ENCODE peak calls at places on chromosome 14, in four cellular contexts. E is IMR-90, P is prostate gland, U is stomach. Z is an unnamed sample.
A peak's percentile ranks its signal among the peaks of the same experiment; 100 is the strongest.

GRCh38 chr14:29529418-29529817 is 398.2 kb downstream of the PRKD1 start:
- DNase-seq in P (no peak), E (peak; percentile 13), U (no peak), Z (no peak)

GRCh38 chr14:74501135-74501614 is 7.6 kb downstream of the ISCA2 start:
- DNase-seq in U (peak; percentile 70), E (peak; percentile 83), P (peak; percentile 76), Z (no peak)

GRCh38 chr14:89575386-89576061 is 158.5 kb upstream of the FOXN3 start:
- DNase-seq in U (no peak), E (no peak), P (no peak), Z (peak; percentile 62)

GRCh38 chr14:90796319-90796718 is 19.9 kb downstream of the TTC7B start:
- DNase-seq in E (no peak), U (no peak), P (no peak), Z (no peak)

GRCh38 chr14:96164861-96165490 is 39.7 kb upstream of the BDKRB2 start:
- DNase-seq in U (no peak), P (no peak), E (peak; percentile 58), Z (peak; percentile 34)

GRCh38 chr14:105167303-105168092 is 1.1 kb downstream of the JAG2 start:
- DNase-seq in E (no peak), P (peak; percentile 46), U (peak; percentile 33), Z (no peak)

GRCh38 chr14:55339770-55340169 is 68.5 kb downstream of the FBXO34 start:
- DNase-seq in U (no peak), P (no peak), E (peak; percentile 25), Z (no peak)

GRCh38 chr14:19800282-19801117 is 3.1 kb upstream of the OR4N2 start:
- DNase-seq in P (no peak), E (no peak), U (no peak), Z (no peak)

GRCh38 chr14:31934767-31935266 is 142.3 kb upstream of the ARHGAP5 start:
- DNase-seq in P (no peak), U (no peak), E (peak; percentile 41), Z (no peak)

GRCh38 chr14:21385170-21385904 is 1.5 kb upstream of the SUPT16H start:
- DNase-seq in E (no peak), P (no peak), U (no peak), Z (no peak)

GRCh38 chr14:21382095-21382494 is 1.7 kb downstream of the SUPT16H start:
- DNase-seq in P (no peak), E (no peak), U (no peak), Z (no peak)

GRCh38 chr14:21384494-21384851 is 654 bp upstream of the SUPT16H start:
- DNase-seq in E (no peak), U (no peak), P (no peak), Z (no peak)

GRCh38 chr14:21382886-21383847 is 652 bp downstream of the SUPT16H start:
- DNase-seq in U (peak; percentile 30), E (peak; percentile 51), P (peak; percentile 8), Z (no peak)

GRCh38 chr14:21383848-21384493 is at the start of gene SUPT16H:
- DNase-seq in U (peak; percentile 95), P (peak; percentile 93), E (peak; percentile 95), Z (peak; percentile 97)
- TF ChIP-seq POLR2A in U (peak; percentile 33), P (peak; percentile 22), E (peak; percentile 68), Z (no peak)

DNA sequence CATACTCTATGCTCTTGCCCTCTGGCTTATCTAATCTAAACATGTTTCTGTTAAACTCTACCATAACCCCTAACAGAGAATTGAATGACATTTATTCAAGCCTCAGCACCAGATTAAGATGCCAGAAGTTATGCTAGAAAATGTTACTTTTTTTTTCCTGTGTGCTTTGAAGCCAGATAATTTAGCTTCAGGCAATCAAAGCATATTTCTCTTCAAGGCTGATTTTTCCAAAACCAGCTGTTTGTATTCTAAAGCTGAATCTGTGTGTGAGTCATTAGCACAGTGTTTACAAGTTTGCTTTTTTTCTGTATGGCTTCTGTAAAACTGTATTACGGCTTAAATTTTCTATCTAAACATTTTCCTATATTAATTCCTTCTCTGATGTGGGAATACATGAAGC is 326.1 kb downstream of the FSCB start:
- DNase-seq in P (no peak), E (no peak), U (no peak), Z (no peak)
- TF ChIP-seq POLR2A in P (no peak), E (no peak), U (no peak), Z (no peak)

DNA sequence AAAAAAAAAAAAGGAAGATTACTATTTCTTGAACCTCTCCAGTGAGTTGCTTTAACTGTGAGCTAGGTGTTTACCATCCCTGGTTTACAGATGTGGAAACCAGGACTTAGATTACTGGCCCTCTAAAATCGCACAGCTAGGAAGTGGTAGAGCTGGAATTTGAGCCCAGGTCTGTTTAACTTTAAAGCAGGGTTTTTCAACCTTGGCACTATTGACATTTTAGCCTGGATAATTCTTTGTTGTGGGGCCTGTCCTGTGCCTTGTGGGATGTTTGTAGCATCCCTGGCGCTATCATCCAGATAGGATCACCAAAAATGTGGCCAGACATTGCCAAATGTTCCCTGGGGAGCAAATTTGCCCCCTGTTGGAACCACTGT is 28.5 kb upstream of the SMOC1 start:
- DNase-seq in E (no peak), U (no peak), P (no peak), Z (no peak)
- TF ChIP-seq POLR2A in E (no peak), U (no peak), P (no peak), Z (no peak)

GRCh38 chr14:92687681-92688433 is 60.6 kb downstream of the LGMN start:
- DNase-seq in P (no peak), U (peak; percentile 62), E (no peak), Z (no peak)
- TF ChIP-seq POLR2A in P (no peak), U (no peak), E (no peak), Z (no peak)

GRCh38 chr14:49893309-49894213 is 679 bp downstream of the ARF6 start:
- DNase-seq in P (peak; percentile 23), E (no peak), U (peak; percentile 67), Z (no peak)

GRCh38 chr14:49896956-49897355 is 4.1 kb downstream of the ARF6 start:
- DNase-seq in P (no peak), U (no peak), E (no peak), Z (no peak)

GRCh38 chr14:49895480-49895879 is 2.6 kb downstream of the ARF6 start:
- DNase-seq in U (no peak), P (no peak), E (no peak), Z (no peak)

GRCh38 chr14:49892301-49892635 is 614 bp upstream of the ARF6 start:
- DNase-seq in U (peak; percentile 57), P (peak; percentile 55), E (peak; percentile 82), Z (no peak)

DNA sequence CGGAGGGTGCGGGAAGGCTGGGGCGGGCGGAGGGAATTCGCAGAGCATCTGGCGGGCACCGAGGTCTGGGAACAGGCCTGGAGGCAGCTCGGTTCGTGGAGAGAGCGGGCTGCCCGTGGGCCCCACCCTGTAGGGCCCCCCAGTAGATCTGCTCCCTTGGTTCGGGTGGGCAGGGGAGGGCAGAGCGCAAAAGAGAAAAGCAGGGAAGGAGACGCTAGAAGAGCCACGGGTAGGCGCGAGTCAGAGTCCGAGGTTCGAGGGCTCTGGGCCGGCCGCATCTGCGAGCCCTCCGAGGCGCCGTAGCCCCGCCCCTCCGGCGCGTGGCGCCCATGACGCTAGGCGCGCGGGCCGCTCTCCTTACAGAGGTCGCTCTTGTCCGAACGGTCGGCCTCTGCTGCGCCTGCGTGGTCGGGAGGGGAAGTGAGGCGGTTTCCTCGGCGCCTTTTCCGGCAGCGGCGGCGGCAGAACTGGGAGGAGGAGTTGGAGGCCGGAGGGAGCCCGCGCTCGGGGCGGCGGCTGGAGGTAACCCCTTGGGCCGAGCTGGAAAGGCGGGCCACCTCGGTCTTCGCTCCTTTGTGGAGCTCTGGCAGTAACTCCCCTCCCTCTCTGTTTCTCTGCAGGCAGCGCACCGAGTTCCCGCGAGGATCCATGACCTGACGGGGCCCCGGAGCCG is at the start of gene ARF6:
- DNase-seq in P (peak; percentile 97), U (peak; percentile 99), E (peak; percentile 96), Z (peak; percentile 98)
- TF ChIP-seq POLR2A in P (peak; percentile 96), U (peak; percentile 93), E (peak; percentile 92), Z (peak; percentile 93)

GRCh38 chr14:51094901-51095853 is at the start of gene TRIM9:
- DNase-seq in P (peak; percentile 95), U (peak; percentile 89), E (peak; percentile 93), Z (peak; percentile 94)
- TF ChIP-seq POLR2A in P (peak; percentile 30), U (no peak), E (no peak), Z (no peak)

GRCh38 chr14:24213866-24214652 is 771 bp upstream of the CHMP4A start:
- DNase-seq in U (no peak), P (no peak), E (no peak), Z (no peak)

GRCh38 chr14:24215495-24216344 is at the start of gene MDP1:
- DNase-seq in U (peak; percentile 86), E (peak; percentile 83), P (peak; percentile 82), Z (no peak)

GRCh38 chr14:24216345-24216699 is 456 bp upstream of the MDP1 start:
- DNase-seq in P (no peak), E (no peak), U (no peak), Z (no peak)

GRCh38 chr14:24211311-24211710 is 2.0 kb downstream of the CHMP4A start:
- DNase-seq in U (no peak), P (no peak), E (no peak), Z (no peak)

GRCh38 chr14:24212924-24213865 is at the start of gene CHMP4A:
- DNase-seq in U (peak; percentile 94), E (peak; percentile 99), P (peak; percentile 94), Z (no peak)
- TF ChIP-seq POLR2A in U (peak; percentile 27), E (peak; percentile 96), P (peak; percentile 94), Z (no peak)

GRCh38 chr14:87992720-87993484 is at the start of gene GALC:
- DNase-seq in E (peak; percentile 89), U (peak; percentile 96), P (peak; percentile 92), Z (peak; percentile 91)

GRCh38 chr14:87992349-87992719 is 648 bp downstream of the GALC start:
- DNase-seq in E (peak; percentile 11), P (no peak), U (no peak), Z (no peak)

GRCh38 chr14:87993485-87993809 is 465 bp upstream of the GALC start:
- DNase-seq in U (no peak), P (no peak), E (no peak), Z (no peak)

GRCh38 chr14:87990687-87991086 is 2.3 kb downstream of the GALC start:
- DNase-seq in U (no peak), E (no peak), P (no peak), Z (no peak)

GRCh38 chr14:87989613-87990299 is 3.2 kb downstream of the GALC start:
- DNase-seq in P (no peak), U (no peak), E (no peak), Z (no peak)
- TF ChIP-seq POLR2A in P (no peak), U (no peak), E (no peak), Z (no peak)

Z was measured in vagina.